ENCODE peak calls at places on chromosomes 11 and 22, in eight cellular contexts. K is aorta; Y is stimulated activated CD4-positive, alpha-beta T cell treated with anti-CD3 and anti-CD28 coated beads, Interleukin-2, amount 100 ng/mL, for 24 hours; U is T-helper 1 cell; P is non-pigmented ciliary epithelial cell; Z is midbrain; Q is T-helper 9 cell; E is EL. D is an unnamed sample.

GRCh38 chr11:8082391-8083087 is 1.5 kb downstream of the TUB start:
- DNase-seq in Z (peak), Q (no peak), E (peak), Y (no peak), U (no peak), K (peak), P (no peak), D (no peak)

GRCh38 chr11:34508514-34508913 is 5.1 kb downstream of the ELF5 start:
- DNase-seq in Y (no peak), U (no peak), P (no peak), Q (no peak), K (no peak), Z (no peak), E (no peak), D (no peak)

GRCh38 chr11:95912902-95913560 is 10.9 kb downstream of the MTMR2 start:
- DNase-seq in Y (no peak), K (no peak), P (no peak), U (no peak), Q (no peak), E (peak), Z (no peak), D (no peak)

GRCh38 chr22:28736296-28737155 is 5.1 kb downstream of the CHEK2 start:
- DNase-seq in K (no peak), Y (no peak), E (no peak), P (no peak), Z (no peak), Q (no peak), U (no peak), D (no peak)

GRCh38 chr11:65217441-65218423 is 36.0 kb downstream of the CAPN1 start:
- DNase-seq in K (no peak), U (no peak), Y (no peak), Z (no peak), Q (no peak), P (no peak), E (no peak), D (no peak)

GRCh38 chr22:42655693-42656092 is 6.5 kb upstream of the CYB5R3 start:
- DNase-seq in U (no peak), Y (no peak), Z (no peak), P (no peak), E (no peak), K (no peak), Q (no peak), D (no peak)

GRCh38 chr11:2480874-2481220 is 36.0 kb downstream of the KCNQ1 start:
- DNase-seq in E (no peak), P (no peak), Z (no peak), K (no peak), Q (no peak), Y (no peak), U (no peak), D (no peak)

GRCh38 chr22:43926349-43926710 is 2.7 kb downstream of the PNPLA3 start:
- DNase-seq in P (no peak), U (no peak), Q (no peak), E (no peak), K (no peak), Y (no peak), Z (no peak), D (no peak)

GRCh38 chr22:17101475-17102296 is 16.9 kb downstream of the IL17RA start:
- DNase-seq in Y (no peak), Z (no peak), Q (no peak), K (no peak), U (no peak), P (no peak), E (no peak), D (no peak)

GRCh38 chr11:69707156-69707555 is 3.3 kb upstream of the FGF19 start:
- DNase-seq in U (no peak), Z (no peak), K (no peak), Y (no peak), P (no peak), Q (no peak), E (no peak), D (no peak)

GRCh38 chr11:123129920-123130319 is 65.1 kb downstream of the CLMP start:
- DNase-seq in Z (no peak), Q (no peak), K (no peak), U (no peak), Y (no peak), P (peak), E (peak), D (peak)

GRCh38 chr22:19059481-19060278 is 62.5 kb downstream of the DGCR2 start:
- DNase-seq in Y (no peak), E (no peak), Z (no peak), P (no peak), K (no peak), U (no peak), Q (no peak), D (no peak)

GRCh38 chr11:126197277-126197939 is 14.0 kb downstream of the RPUSD4 start:
- DNase-seq in P (peak), Z (no peak), Q (no peak), K (no peak), U (no peak), Y (no peak), E (peak), D (peak)

GRCh38 chr11:132278801-132279574 is 908.6 kb downstream of the NTM start:
- DNase-seq in U (no peak), P (peak), Z (peak), Y (no peak), Q (no peak), E (peak), K (no peak), D (peak)

GRCh38 chr11:10809373-10810199 is 860 bp upstream of the EIF4G2 start:
- DNase-seq in Q (peak), K (peak), U (no peak), P (no peak), Z (peak), E (peak), Y (peak), D (peak)

GRCh38 chr11:131409307-131409706 is 38.9 kb downstream of the NTM start:
- DNase-seq in Z (no peak), E (no peak), Y (no peak), P (no peak), Q (no peak), K (no peak), U (no peak), D (no peak)

GRCh38 chr22:50320116-50320515 is 6.7 kb downstream of the DENND6B start:
- DNase-seq in E (no peak), P (no peak), K (no peak), Q (no peak), Z (no peak), Y (no peak), U (no peak), D (no peak)

GRCh38 chr22:21937041-21937820 is 15.4 kb downstream of the PPM1F start:
- DNase-seq in K (peak), E (no peak), Y (no peak), Z (peak), P (no peak), Q (no peak), U (no peak), D (no peak)

GRCh38 chr11:75421902-75422247 is 11.1 kb downstream of the KLHL35 start:
- DNase-seq in K (peak), Y (no peak), E (no peak), Q (no peak), U (no peak), Z (no peak), P (no peak), D (no peak)

GRCh38 chr11:8100151-8100550 is 19.1 kb downstream of the TUB start:
- DNase-seq in Q (no peak), U (no peak), E (no peak), P (no peak), K (no peak), Z (no peak), Y (no peak), D (no peak)

GRCh38 chr11:120134106-120134930 is 3.6 kb downstream of the TRIM29 start:
- DNase-seq in K (peak), Z (no peak), Y (no peak), P (no peak), Q (no peak), U (no peak), E (no peak), D (no peak)

GRCh38 chr11:128498846-128499245 is 88.5 kb downstream of the ETS1 start:
- DNase-seq in K (no peak), Z (no peak), Y (no peak), E (peak), P (no peak), Q (no peak), U (no peak), D (peak)

GRCh38 chr11:14455648-14456430 is 43.8 kb downstream of the COPB1 start:
- DNase-seq in Z (no peak), K (no peak), Q (no peak), Y (no peak), P (no peak), E (no peak), U (no peak), D (no peak)

GRCh38 chr11:16841481-16841880 is 103.0 kb downstream of the C11orf58 start:
- DNase-seq in E (no peak), U (no peak), Z (no peak), K (no peak), Y (no peak), P (no peak), Q (no peak), D (no peak)

GRCh38 chr11:30346068-30346688 is 23.3 kb downstream of the ARL14EP start:
- DNase-seq in K (no peak), E (peak), Q (no peak), P (no peak), Z (peak), Y (no peak), U (no peak), D (peak)

GRCh38 chr11:114183041-114183511 is 113.1 kb upstream of the NNMT start:
- DNase-seq in E (no peak), Q (peak), U (peak), K (no peak), Z (no peak), P (no peak), Y (peak), D (no peak)

GRCh38 chr11:7671807-7672206 is 1.5 kb downstream of the CYB5R2 start:
- DNase-seq in P (no peak), E (no peak), Q (no peak), Y (no peak), K (no peak), U (no peak), Z (no peak), D (no peak)

GRCh38 chr11:124758355-124759267 is 3.5 kb downstream of the ESAM start:
- DNase-seq in E (peak), Q (peak), K (peak), P (no peak), Z (peak), U (peak), Y (peak), D (peak)